ENCODE peak calls at places on chromosomes 11 and 22, in nine cellular contexts. T is body of pancreas, I is HCT116, M is IMR-90, O is heart left ventricle, V is adrenal gland, L is K562, K is transverse colon, S is stomach. Q is an unnamed sample.

GRCh38 chr11:75388386-75389275 is 10.7 kb upstream of the RPS3 start:
- DNase-seq in S (peak), L (peak), K (peak), O (peak), T (peak), V (peak), I (peak), M (peak), Q (peak)

GRCh38 chr22:19292262-19293230 is 1.0 kb upstream of the CLTCL1 start:
- DNase-seq in K (peak), S (no peak), M (no peak), L (peak), V (peak), T (peak), I (no peak), O (peak), Q (no peak)

GRCh38 chr11:108768964-108769363 is 104.1 kb downstream of the DDX10 start:
- DNase-seq in S (no peak), T (no peak), O (no peak), I (no peak), V (no peak), L (no peak), M (no peak), K (no peak), Q (no peak)

GRCh38 chr11:7515544-7515943 is 1.7 kb downstream of the PPFIBP2 start:
- DNase-seq in I (no peak), V (no peak), M (no peak), T (no peak), L (no peak), O (no peak), K (no peak), S (no peak), Q (no peak)

GRCh38 chr11:27653990-27654758 is 46.1 kb downstream of the BDNF start:
- DNase-seq in M (no peak), I (no peak), O (no peak), K (no peak), S (no peak), T (no peak), V (no peak), L (no peak), Q (no peak)

GRCh38 chr11:69352715-69353325 is 58.9 kb downstream of the MYEOV start:
- DNase-seq in K (peak), M (peak), O (no peak), L (no peak), I (peak), T (no peak), S (peak), V (peak), Q (peak)

GRCh38 chr11:16410479-16410878 is 54.1 kb upstream of the SOX6 start:
- DNase-seq in L (no peak), O (no peak), T (no peak), M (no peak), S (no peak), V (no peak), K (no peak), I (no peak), Q (no peak)

GRCh38 chr11:34250732-34251639 is 106.8 kb downstream of the ABTB2 start:
- DNase-seq in V (no peak), L (no peak), I (peak), S (peak), O (peak), K (peak), M (peak), T (no peak), Q (peak)

GRCh38 chr11:1335811-1336761 is 26.7 kb upstream of the TOLLIP start:
- DNase-seq in L (peak), K (peak), T (peak), M (peak), V (peak), O (peak), I (no peak), S (peak), Q (peak)

GRCh38 chr22:31956360-31956759 is 12.0 kb downstream of the YWHAH start:
- DNase-seq in L (no peak), K (no peak), V (no peak), O (no peak), T (no peak), I (no peak), S (no peak), M (no peak), Q (no peak)

GRCh38 chr11:20355221-20356219 is 8.0 kb upstream of the HTATIP2 start:
- DNase-seq in S (peak), M (peak), I (peak), O (peak), L (peak), T (peak), K (peak), V (no peak), Q (no peak)

GRCh38 chr22:36160499-36160942 is at the start of gene APOL3:
- DNase-seq in I (no peak), V (peak), K (peak), L (no peak), O (peak), M (peak), S (peak), T (peak), Q (peak)
- TF ChIP-seq POLR2A in I (no peak), V (peak), K (peak), L (no peak), O (no peak), M (no peak), S (no peak), T (no peak), Q (no peak)

GRCh38 chr11:124674571-124674970 is 867 bp downstream of the SPA17 start:
- DNase-seq in T (no peak), K (no peak), I (no peak), V (no peak), O (no peak), L (no peak), S (no peak), M (no peak), Q (no peak)

GRCh38 chr11:124672531-124673215 is 866 bp downstream of the SIAE start:
- DNase-seq in T (no peak), S (no peak), O (no peak), M (no peak), V (no peak), I (no peak), K (no peak), L (peak), Q (no peak)

GRCh38 chr11:124674168-124674517 is 439 bp downstream of the SPA17 start:
- DNase-seq in T (no peak), L (peak), K (no peak), I (no peak), V (no peak), M (no peak), S (no peak), O (no peak), Q (no peak)

GRCh38 chr11:124670732-124671131 is 2.8 kb downstream of the SIAE start:
- DNase-seq in T (no peak), M (peak), L (no peak), V (no peak), K (no peak), I (no peak), O (no peak), S (no peak), Q (no peak)

GRCh38 chr11:124673333-124674167 is at the start of the genes SIAE and SPA17:
- DNase-seq in V (peak), L (peak), M (peak), K (peak), S (peak), I (peak), O (peak), T (peak), Q (peak)
- TF ChIP-seq POLR2A in V (peak), L (peak), M (peak), K (peak), S (no peak), I (peak), O (no peak), T (no peak), Q (peak)

GRCh38 chr11:73239571-73240189 is 21.6 kb downstream of the P2RY2 start:
- DNase-seq in T (peak), M (no peak), I (no peak), L (no peak), O (no peak), V (no peak), S (no peak), K (no peak), Q (no peak)
- TF ChIP-seq POLR2A in T (no peak), M (no peak), I (no peak), L (no peak), O (no peak), V (no peak), S (no peak), K (no peak), Q (no peak)

GRCh38 chr11:2402890-2403645 is 2.5 kb downstream of the TSSC4 start:
- DNase-seq in M (no peak), S (no peak), L (no peak), O (no peak), I (no peak), K (no peak), V (no peak), T (no peak), Q (no peak)
- TF ChIP-seq POLR2A in M (no peak), S (no peak), L (no peak), O (no peak), I (no peak), K (no peak), V (no peak), T (no peak), Q (no peak)

GRCh38 chr22:40732996-40733292 is 53.7 kb downstream of the MCHR1 start:
- DNase-seq in S (no peak), K (no peak), I (no peak), O (no peak), T (no peak), V (no peak), L (no peak), M (no peak), Q (no peak)
- TF ChIP-seq POLR2A in S (no peak), K (no peak), I (no peak), O (no peak), T (no peak), V (no peak), L (no peak), M (no peak), Q (no peak)

GRCh38 chr11:35944503-35945136 is 758 bp downstream of the LDLRAD3 start:
- DNase-seq in T (no peak), O (no peak), S (no peak), I (no peak), L (no peak), V (peak), K (no peak), M (no peak), Q (no peak)

GRCh38 chr11:35945137-35945518 is 1.3 kb downstream of the LDLRAD3 start:
- DNase-seq in O (no peak), S (no peak), L (no peak), M (no peak), T (no peak), V (no peak), K (no peak), I (no peak), Q (no peak)

GRCh38 chr11:35946766-35947165 is 2.9 kb downstream of the LDLRAD3 start:
- DNase-seq in V (no peak), K (no peak), I (no peak), T (no peak), S (no peak), L (no peak), M (no peak), O (no peak), Q (no peak)

GRCh38 chr11:35943294-35943693 is 568 bp upstream of the LDLRAD3 start:
- DNase-seq in I (no peak), M (no peak), V (peak), S (no peak), K (no peak), O (no peak), T (no peak), L (no peak), Q (no peak)

DNA sequence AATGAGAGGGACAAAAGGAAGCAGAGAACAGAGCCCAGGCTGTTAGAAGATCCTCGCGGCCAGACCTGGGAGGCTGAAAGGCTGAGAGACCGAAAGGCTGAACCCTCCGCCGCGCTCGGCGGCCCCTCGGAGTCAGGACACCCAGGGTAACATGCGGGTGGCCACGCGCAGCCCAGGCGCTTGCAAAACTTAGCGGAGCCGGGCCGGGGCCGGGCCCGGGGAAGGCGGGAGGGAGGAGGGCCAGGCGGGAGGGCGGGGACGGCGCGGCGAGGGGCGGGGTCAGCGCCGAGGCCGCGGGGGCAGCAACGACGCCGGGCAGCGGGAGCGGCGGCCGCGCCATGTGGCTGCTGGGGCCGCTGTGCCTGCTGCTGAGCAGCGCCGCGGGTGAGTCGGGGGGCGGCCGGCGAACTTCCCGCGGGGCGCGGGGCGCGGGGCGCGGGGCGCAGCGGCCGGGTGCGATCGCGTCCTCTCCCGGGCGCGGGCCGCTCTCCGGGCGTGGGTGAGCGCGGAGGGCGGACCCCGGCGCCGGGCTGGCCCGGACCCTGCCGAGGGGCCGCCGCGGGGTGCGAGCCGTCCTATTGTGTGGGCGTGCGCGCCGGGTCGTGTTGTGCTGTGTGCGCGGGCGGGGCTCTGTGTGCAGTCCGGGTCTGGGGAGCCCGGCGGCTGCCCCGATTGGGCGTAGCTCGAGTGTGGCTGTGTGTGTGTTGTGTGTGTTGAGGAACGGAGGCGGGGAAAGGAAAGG is at the start of gene LDLRAD3:
- DNase-seq in M (peak), I (peak), V (peak), L (peak), T (peak), O (peak), S (peak), K (peak), Q (peak)
- TF ChIP-seq POLR2A in M (peak), I (peak), V (peak), L (no peak), T (no peak), O (no peak), S (no peak), K (no peak), Q (peak)